ENCODE peak calls at places on chromosome 21, in five cellular contexts. P is EL; E is AG09309; I is tibial artery; D is activated CD8-positive, alpha-beta memory T cell treated with anti-CD3 and anti-CD28 coated beads for 4 hours. T is an unnamed sample.

GRCh38 chr21:14405225-14405624 is 22.3 kb upstream of the HSPA13 start:
- DNase-seq in D (no peak), I (no peak), E (no peak), P (no peak), T (no peak)

GRCh38 chr21:45128613-45129226 is 54.3 kb downstream of the ADARB1 start:
- DNase-seq in I (peak; percentile 89), P (peak; percentile 79), E (no peak), D (peak; percentile 54), T (peak; percentile 62)

GRCh38 chr21:39175154-39175553 is 8.1 kb downstream of the PSMG1 start:
- DNase-seq in I (no peak), P (peak; percentile 29), D (no peak), E (no peak), T (peak; percentile 12)

GRCh38 chr21:31446206-31446900 is 102.3 kb upstream of the TIAM1 start:
- DNase-seq in D (peak; percentile 19), E (no peak), I (no peak), P (no peak), T (no peak)

GRCh38 chr21:45074048-45074817 is at the start of gene ADARB1:
- DNase-seq in D (peak; percentile 30), P (peak; percentile 66), I (no peak), E (no peak), T (peak; percentile 90)

GRCh38 chr21:15005391-15005790 is 59.4 kb downstream of the NRIP1 start:
- DNase-seq in E (no peak), I (no peak), P (peak; percentile 71), D (no peak), T (no peak)

GRCh38 chr21:45455321-45456013 is 50.5 kb downstream of the COL18A1 start:
- DNase-seq in E (no peak), P (peak; percentile 19), D (no peak), I (peak; percentile 88), T (no peak)

GRCh38 chr21:43208561-43209332 is 39.9 kb downstream of the CRYAA start:
- DNase-seq in D (no peak), E (no peak), I (peak; percentile 37), P (no peak), T (no peak)

GRCh38 chr21:45432575-45433255 is 27.8 kb downstream of the COL18A1 start:
- DNase-seq in P (peak; percentile 14), D (no peak), I (peak; percentile 86), E (no peak), T (no peak)

GRCh38 chr21:36250423-36251075 is 69.4 kb upstream of the MORC3 start:
- DNase-seq in I (no peak), P (no peak), D (no peak), E (no peak), T (no peak)

GRCh38 chr21:42991992-42992740 is 17.8 kb downstream of the PKNOX1 start:
- DNase-seq in I (peak; percentile 29), D (no peak), E (no peak), P (peak; percentile 97), T (no peak)

GRCh38 chr21:33541105-33541711 is 709 bp downstream of the GART start:
- DNase-seq in P (peak; percentile 39), I (no peak), E (no peak), D (no peak), T (peak; percentile 18)

GRCh38 chr21:42547906-42548365 is 34.3 kb downstream of the SLC37A1 start:
- DNase-seq in D (no peak), E (no peak), I (peak; percentile 54), P (no peak), T (no peak)

GRCh38 chr21:41488080-41488479 is 19.9 kb downstream of the TMPRSS2 start:
- DNase-seq in E (no peak), D (no peak), I (no peak), P (no peak), T (no peak)

GRCh38 chr21:25756190-25756932 is 21.6 kb downstream of the GABPA start:
- DNase-seq in D (no peak), P (no peak), I (no peak), E (no peak), T (no peak)

GRCh38 chr21:27060190-27060589 is 93.3 kb upstream of the ADAMTS5 start:
- DNase-seq in D (no peak), P (peak; percentile 48), E (no peak), I (no peak), T (no peak)

GRCh38 chr21:44987301-44987885 is 47.6 kb downstream of the SLX9 start:
- DNase-seq in P (no peak), D (no peak), E (no peak), I (peak; percentile 64), T (no peak)

GRCh38 chr21:33229776-33230517 is at the start of gene IFNAR2:
- DNase-seq in P (peak; percentile 73), D (peak; percentile 56), I (peak; percentile 84), E (no peak), T (peak; percentile 87)

GRCh38 chr21:16912075-16912474 is 600.8 kb upstream of the CXADR start:
- DNase-seq in E (peak; percentile 13), P (peak; percentile 18), D (no peak), I (no peak), T (no peak)

GRCh38 chr21:36694593-36695282 is 4.2 kb upstream of the SIM2 start:
- DNase-seq in D (no peak), E (no peak), P (no peak), I (no peak), T (no peak)

GRCh38 chr21:45591619-45592207 is 49.5 kb upstream of the SLC19A1 start:
- DNase-seq in D (no peak), E (no peak), P (no peak), I (peak; percentile 29), T (no peak)

GRCh38 chr21:28794341-28794970 is 198.2 kb downstream of the LTN1 start:
- DNase-seq in I (no peak), D (no peak), P (no peak), E (no peak), T (no peak)

GRCh38 chr21:31873275-31873695 is 465 bp downstream of the HUNK start:
- DNase-seq in D (no peak), I (no peak), E (no peak), P (peak; percentile 13), T (peak; percentile 84)

GRCh38 chr21:25639167-25639921 is at the start of gene JAM2:
- DNase-seq in E (no peak), I (peak; percentile 67), P (peak; percentile 59), D (peak; percentile 24), T (no peak)

GRCh38 chr21:34186119-34186719 is 112.8 kb downstream of the MRPS6 start:
- DNase-seq in P (no peak), D (no peak), E (no peak), I (peak; percentile 83), T (no peak)

GRCh38 chr21:38487906-38488639 is 10.2 kb downstream of the ERG start:
- DNase-seq in P (no peak), D (no peak), I (no peak), E (no peak), T (peak; percentile 37)

GRCh38 chr21:36203603-36203889 is 46.9 kb downstream of the DOP1B start:
- DNase-seq in P (peak; percentile 92), D (peak; percentile 10), E (peak; percentile 33), I (no peak), T (no peak)

GRCh38 chr21:42080788-42081083 is 9.6 kb downstream of the UMODL1 start:
- DNase-seq in E (peak; percentile 96), D (no peak), I (no peak), P (peak; percentile 81), T (peak; percentile 26)

GRCh38 chr21:38787461-38788274 is 18.1 kb upstream of the ETS2 start:
- DNase-seq in P (peak; percentile 85), D (no peak), I (no peak), E (no peak), T (peak; percentile 96)

GRCh38 chr21:35373998-35374397 is 324.9 kb upstream of the RUNX1 start:
- DNase-seq in E (no peak), P (no peak), D (no peak), I (no peak), T (no peak)

GRCh38 chr21:15039607-15040299 is 25.0 kb downstream of the NRIP1 start:
- DNase-seq in I (no peak), D (no peak), E (no peak), P (no peak), T (no peak)

GRCh38 chr21:41726970-41727783 is 39.7 kb downstream of the RIPK4 start:
- DNase-seq in D (no peak), I (peak; percentile 96), E (peak; percentile 20), P (peak; percentile 87), T (no peak)

GRCh38 chr21:46581780-46582307 is 23.0 kb downstream of the S100B start:
- DNase-seq in D (no peak), P (no peak), E (no peak), I (no peak), T (no peak)

GRCh38 chr21:19034041-19034440 is 630.5 kb upstream of the TMPRSS15 start:
- DNase-seq in D (no peak), P (no peak), I (no peak), E (no peak), T (no peak)

GRCh38 chr21:15332572-15332971 is 267.8 kb upstream of the NRIP1 start:
- DNase-seq in P (no peak), E (no peak), D (no peak), I (no peak), T (no peak)

GRCh38 chr21:32592929-32593502 is 7.7 kb upstream of the TCP10L start:
- DNase-seq in I (peak; percentile 33), E (no peak), P (no peak), D (no peak), T (no peak)

GRCh38 chr21:37509802-37510393 is 143.3 kb downstream of the DYRK1A start:
- DNase-seq in P (peak; percentile 43), I (no peak), D (no peak), E (no peak), T (no peak)

GRCh38 chr21:27772816-27773215 is 805.9 kb upstream of the ADAMTS5 start:
- DNase-seq in I (no peak), P (no peak), D (no peak), E (peak; percentile 46), T (no peak)

T was measured in NCI-H526.